ENCODE peak calls at places on chromosome 3, in eight cellular contexts. M is AG08395; L is stimulated activated CD8-positive, alpha-beta memory T cell treated with anti-CD3 and anti-CD28 coated beads, Interleukin-4, amount 100 ng/mL, for 24 hours; K is fibroblast of gingiva; R is MCF 10A; G is astrocyte of the cerebellum; S is stimulated activated CD4-positive, alpha-beta T cell treated with anti-CD3 and anti-CD28 coated beads, Interleukin-1b, Interleukin-23, amount 100 ng/mL, for 1 hour; P is NCI-H82. X is an unnamed sample.
A peak's percentile ranks its signal among the peaks of the same experiment; 100 is the strongest.

GRCh38 chr3:128481438-128481942 is 11.5 kb downstream of the GATA2 start:
- DNase-seq in R (no peak), M (no peak), G (no peak), S (no peak), P (peak; percentile 86), L (no peak), K (no peak), X (peak; percentile 74)

GRCh38 chr3:196650740-196651311 is 11.3 kb downstream of the NRROS start:
- DNase-seq in L (no peak), K (peak; percentile 95), R (peak; percentile 97), S (no peak), M (peak; percentile 99), G (peak; percentile 95), P (no peak), X (no peak)

GRCh38 chr3:128487813-128488635 is 5.0 kb downstream of the GATA2 start:
- DNase-seq in L (no peak), G (peak; percentile 39), S (no peak), P (peak; percentile 90), K (peak; percentile 79), M (peak; percentile 96), R (peak; percentile 76), X (peak; percentile 84)

GRCh38 chr3:155007729-155008128 is 72.4 kb upstream of the MME start:
- DNase-seq in P (peak; percentile 75), R (no peak), M (no peak), S (no peak), G (no peak), K (no peak), L (no peak), X (no peak)

GRCh38 chr3:58177747-58178527 is 32.8 kb downstream of the DNASE1L3 start:
- DNase-seq in G (peak; percentile 55), K (peak; percentile 70), M (peak; percentile 86), S (peak; percentile 69), L (peak; percentile 84), R (peak; percentile 78), P (peak; percentile 83), X (peak; percentile 98)

GRCh38 chr3:152257246-152258074 is 11.3 kb upstream of the MBNL1 start:
- DNase-seq in S (no peak), G (no peak), K (no peak), M (no peak), R (no peak), L (no peak), P (no peak), X (no peak)

GRCh38 chr3:47070770-47071169 is 91.3 kb downstream of the NBEAL2 start:
- DNase-seq in K (no peak), G (no peak), R (no peak), S (no peak), M (no peak), L (no peak), P (no peak), X (no peak)

GRCh38 chr3:45055032-45055410 is 28.9 kb downstream of the CLEC3B start:
- DNase-seq in S (no peak), L (no peak), G (peak; percentile 60), R (peak; percentile 79), K (peak; percentile 77), P (no peak), M (peak; percentile 64), X (no peak)

GRCh38 chr3:5016218-5017161 is 37.3 kb downstream of the BHLHE40 start:
- DNase-seq in R (peak; percentile 59), S (peak; percentile 15), P (no peak), L (no peak), K (no peak), G (no peak), M (no peak), X (peak; percentile 83)

GRCh38 chr3:54841461-54841860 is 86.4 kb downstream of the LRTM1 start:
- DNase-seq in M (no peak), G (no peak), P (no peak), S (no peak), L (no peak), K (no peak), R (peak; percentile 12), X (no peak)

GRCh38 chr3:66036586-66037061 is 2.1 kb downstream of the MAGI1 start:
- DNase-seq in S (no peak), M (no peak), K (no peak), L (no peak), R (no peak), G (no peak), P (peak; percentile 35), X (no peak)

GRCh38 chr3:146044046-146044445 is 116.9 kb downstream of the PLOD2 start:
- DNase-seq in L (no peak), K (no peak), S (no peak), M (no peak), R (no peak), G (no peak), P (no peak), X (no peak)

GRCh38 chr3:10623578-10624275 is 118.3 kb upstream of the ATP2B2 start:
- DNase-seq in P (no peak), L (no peak), S (no peak), G (no peak), M (no peak), R (no peak), K (no peak), X (peak; percentile 35)

GRCh38 chr3:69012836-69013255 is 638 bp downstream of the EOGT start:
- DNase-seq in M (peak; percentile 53), L (no peak), S (no peak), G (no peak), R (peak; percentile 47), P (peak; percentile 44), K (peak; percentile 66), X (peak; percentile 87)

GRCh38 chr3:88957751-88958452 is 149.5 kb upstream of the EPHA3 start:
- DNase-seq in R (peak; percentile 37), L (no peak), M (peak; percentile 75), K (peak; percentile 57), P (no peak), S (no peak), G (peak; percentile 86), X (no peak)

GRCh38 chr3:102078864-102079808 is 229.8 kb downstream of the NFKBIZ start:
- DNase-seq in L (no peak), K (no peak), P (no peak), R (peak; percentile 4), M (no peak), G (no peak), S (no peak), X (peak; percentile 64)

GRCh38 chr3:19229086-19229485 is 80.8 kb downstream of the KCNH8 start:
- DNase-seq in P (peak; percentile 5), S (no peak), K (no peak), G (no peak), R (peak; percentile 12), M (no peak), L (no peak), X (no peak)

GRCh38 chr3:88180398-88180999 is 30.7 kb downstream of the C3orf38 start:
- DNase-seq in M (peak; percentile 25), S (no peak), R (peak; percentile 48), P (peak; percentile 55), L (no peak), G (peak; percentile 38), K (peak; percentile 40), X (no peak)

GRCh38 chr3:50885491-50885890 is 210.8 kb downstream of the DOCK3 start:
- DNase-seq in S (no peak), M (no peak), R (peak; percentile 3), K (no peak), P (peak; percentile 55), L (no peak), G (no peak), X (no peak)

GRCh38 chr3:141625506-141625905 is 112.6 kb upstream of the RNF7 start:
- DNase-seq in M (peak; percentile 52), G (no peak), P (no peak), R (peak; percentile 81), L (no peak), S (no peak), K (no peak), X (no peak)

GRCh38 chr3:120093119-120093922 is 926 bp downstream of the GSK3B start:
- DNase-seq in P (peak; percentile 93), G (peak; percentile 63), K (peak; percentile 91), M (no peak), L (no peak), S (no peak), R (peak; percentile 91), X (peak; percentile 84)

GRCh38 chr3:187504435-187504834 is 136.2 kb downstream of the RTP4 start:
- DNase-seq in S (no peak), M (no peak), G (no peak), P (no peak), L (no peak), K (no peak), R (no peak), X (no peak)

GRCh38 chr3:138567403-138567802 is 26.7 kb downstream of the CEP70 start:
- DNase-seq in G (no peak), M (no peak), L (no peak), P (peak; percentile 12), K (no peak), R (no peak), S (no peak), X (no peak)

GRCh38 chr3:135887220-135887619 is 78.3 kb upstream of the PPP2R3A start:
- DNase-seq in L (no peak), P (no peak), S (no peak), M (peak; percentile 70), K (peak; percentile 13), R (peak; percentile 21), G (peak; percentile 8), X (no peak)

GRCh38 chr3:141362736-141363135 is 5.6 kb upstream of the ZBTB38 start:
- DNase-seq in P (no peak), S (no peak), R (no peak), L (no peak), M (no peak), K (no peak), G (no peak), X (no peak)

GRCh38 chr3:12234906-12235305 is 54.0 kb upstream of the PPARG start:
- DNase-seq in L (no peak), K (no peak), S (no peak), R (no peak), P (no peak), G (no peak), M (no peak), X (no peak)

GRCh38 chr3:12253944-12254343 is 34.9 kb upstream of the PPARG start:
- DNase-seq in P (no peak), L (no peak), R (no peak), S (no peak), G (no peak), K (no peak), M (no peak), X (no peak)

GRCh38 chr3:124770341-124771082 is 40.3 kb downstream of the UMPS start:
- DNase-seq in G (no peak), S (no peak), R (no peak), K (no peak), L (no peak), P (peak; percentile 97), M (peak; percentile 16), X (peak; percentile 68)

GRCh38 chr3:71397046-71397445 is 186.5 kb downstream of the FOXP1 start:
- DNase-seq in K (peak; percentile 8), S (no peak), P (peak; percentile 45), R (peak; percentile 59), L (no peak), G (no peak), M (peak; percentile 44), X (no peak)

GRCh38 chr3:1007890-1008289 is 84.9 kb upstream of the CNTN6 start:
- DNase-seq in M (no peak), P (no peak), S (no peak), K (no peak), R (no peak), L (no peak), G (peak; percentile 91), X (no peak)

GRCh38 chr3:46466273-46466672 is 1.6 kb upstream of the LTF start:
- DNase-seq in K (peak; percentile 7), M (no peak), R (no peak), S (no peak), G (no peak), P (no peak), L (no peak), X (no peak)

GRCh38 chr3:48949376-48949717 is 30.7 kb downstream of the ARIH2 start:
- DNase-seq in P (no peak), M (no peak), G (no peak), S (no peak), K (no peak), L (no peak), R (no peak), X (no peak)

GRCh38 chr3:159266779-159267178 is 464.9 kb downstream of the MFSD1 start:
- DNase-seq in P (peak; percentile 74), L (no peak), G (no peak), K (no peak), M (no peak), R (peak; percentile 76), S (no peak), X (no peak)

GRCh38 chr3:4271834-4272233 is 31.3 kb upstream of the SETMAR start:
- DNase-seq in L (no peak), K (peak; percentile 35), G (peak; percentile 42), R (peak; percentile 42), S (no peak), M (peak; percentile 39), P (peak; percentile 63), X (no peak)